ENCODE peak calls at places on chromosomes 5 and 9, in ten cellular contexts. T is activated CD4-positive, alpha-beta T cell treated with anti-CD3 and anti-CD28 coated beads, Interleukin-2, amount 10 ng/mL, durations not matched to agents 7 days and 5 days; O is stimulated activated CD4-positive, alpha-beta T cell treated with anti-CD3 and anti-CD28 coated beads, Interleukin-12 subunit alpha, Interleukin-12 subunit beta, amount 100 ng/mL, for 4 hours; R is T-helper 2 cell; F is H4; K is stimulated activated CD8-positive, alpha-beta memory T cell treated with anti-CD3 and anti-CD28 coated beads, Interleukin-15, amount 100 ng/mL, for 48 hours; E is endodermal cell; P is SHP77 treated with DMSO at 0.1 percent for 48 hours; Y is sciatic nerve; I is central memory CD4-positive, alpha-beta T cell. U is an unnamed sample.

GRCh38 chr5:103013933-103014552 is 105.9 kb downstream of the GIN1 start:
- DNase-seq in O (no peak), Y (no peak), P (no peak), E (no peak), F (no peak), R (no peak), I (no peak), T (no peak), K (no peak), U (no peak)

GRCh38 chr5:103466494-103466893 is 96.1 kb downstream of the NUDT12 start:
- DNase-seq in Y (no peak), P (no peak), K (no peak), O (no peak), E (no peak), R (no peak), F (no peak), I (no peak), T (no peak), U (no peak)

GRCh38 chr9:124128568-124128967 is 117.0 kb downstream of the LHX2 start:
- DNase-seq in P (no peak), I (no peak), K (no peak), Y (no peak), T (no peak), R (no peak), E (no peak), O (no peak), F (no peak), U (no peak)

GRCh38 chr5:16520806-16521205 is 55.2 kb upstream of the ZNF622 start:
- DNase-seq in T (no peak), O (no peak), R (no peak), E (no peak), K (no peak), Y (no peak), I (no peak), P (no peak), F (no peak), U (no peak)

GRCh38 chr9:19232830-19233194 is 2.3 kb downstream of the DENND4C start:
- DNase-seq in R (no peak), F (no peak), T (no peak), Y (no peak), E (no peak), O (no peak), K (no peak), I (peak), P (no peak), U (no peak)

GRCh38 chr5:94021246-94021645 is 279.8 kb upstream of the POU5F2 start:
- DNase-seq in P (peak), K (no peak), I (no peak), R (no peak), E (no peak), T (no peak), O (no peak), F (peak), Y (no peak), U (no peak)

GRCh38 chr5:114500756-114501155 is 138.9 kb downstream of the KCNN2 start:
- DNase-seq in Y (no peak), R (no peak), I (no peak), F (no peak), T (no peak), K (no peak), E (no peak), O (no peak), P (no peak), U (no peak)

GRCh38 chr9:31542384-31543055 is 841.9 kb upstream of the ACO1 start:
- DNase-seq in O (peak), K (no peak), Y (no peak), R (no peak), I (peak), E (peak), F (peak), T (peak), P (peak), U (peak)

GRCh38 chr5:138032028-138032571 is 779 bp downstream of the FAM13B start:
- DNase-seq in I (peak), T (peak), O (no peak), K (peak), E (no peak), P (no peak), F (peak), R (no peak), Y (peak), U (no peak)

GRCh38 chr5:7869474-7870136 is 657 bp downstream of the MTRR start:
- DNase-seq in E (no peak), R (peak), O (peak), Y (no peak), I (peak), T (no peak), P (no peak), K (no peak), F (no peak), U (no peak)

GRCh38 chr9:89755835-89756234 is 151.0 kb downstream of the GADD45G start:
- DNase-seq in K (no peak), O (no peak), E (no peak), Y (no peak), F (peak), R (no peak), P (no peak), I (no peak), T (no peak), U (no peak)

GRCh38 chr9:114034663-114035062 is 43.4 kb downstream of the AMBP start:
- DNase-seq in R (no peak), Y (no peak), E (peak), O (no peak), T (no peak), I (no peak), F (no peak), K (no peak), P (no peak), U (no peak)